ENCODE peak calls at places on chromosomes 12 and 14, in four cellular contexts. E, L, D and V are unnamed samples.

GRCh38 chr12:124359671-124360581 is 65.0 kb downstream of the RFLNA start:
- DNase-seq in E (no peak), L (no peak), D (no peak), V (no peak)

GRCh38 chr12:115998119-115998633 is 279.3 kb downstream of the MED13L start:
- DNase-seq in L (peak; percentile 26), E (peak; percentile 24), D (peak; percentile 31), V (peak; percentile 22)

GRCh38 chr12:81492131-81492720 is 266.9 kb downstream of the PPFIA2 start:
- DNase-seq in L (no peak), E (no peak), D (no peak), V (no peak)

GRCh38 chr14:86003998-86004397 is 474.1 kb downstream of the FLRT2 start:
- DNase-seq in L (no peak), D (no peak), E (peak; percentile 44), V (no peak)

GRCh38 chr14:67908061-67908767 is 88.6 kb downstream of the RAD51B start:
- DNase-seq in E (no peak), L (no peak), D (no peak), V (no peak)

GRCh38 chr14:96088911-96089310 is 49.7 kb downstream of the C14orf132 start:
- DNase-seq in L (no peak), D (no peak), E (no peak), V (no peak)

GRCh38 chr12:53358836-53359419 is 21.0 kb upstream of the SP1 start:
- DNase-seq in L (no peak), D (no peak), E (no peak), V (no peak)

GRCh38 chr14:94128216-94128839 is 1.1 kb downstream of the IFI27L2 start:
- DNase-seq in E (no peak), D (no peak), L (no peak), V (no peak)

GRCh38 chr12:54936736-54937135 is 47.8 kb downstream of the TESPA1 start:
- DNase-seq in L (no peak), D (no peak), E (no peak), V (no peak)

GRCh38 chr12:51621155-51621922 is 30.3 kb downstream of the SCN8A start:
- DNase-seq in E (no peak), D (no peak), L (no peak), V (no peak)

GRCh38 chr14:106872619-106873446 is 1346.5 kb downstream of the TMEM121 start:
- DNase-seq in L (no peak), E (peak; percentile 84), D (peak; percentile 12), V (peak; percentile 20)

GRCh38 chr14:74483321-74483720 is 9.8 kb downstream of the NPC2 start:
- DNase-seq in E (no peak), D (no peak), L (no peak), V (no peak)

GRCh38 chr12:127284870-127285431 is 982.0 kb upstream of the TMEM132C start:
- DNase-seq in L (no peak), E (no peak), D (no peak), V (no peak)

GRCh38 chr14:91303091-91303923 is 58.8 kb upstream of the GPR68 start:
- DNase-seq in D (peak; percentile 96), L (peak; percentile 100), E (peak; percentile 28), V (peak; percentile 85)

GRCh38 chr14:65949711-65950516 is 536.3 kb upstream of the CCDC196 start:
- DNase-seq in L (no peak), E (peak; percentile 29), D (peak; percentile 38), V (peak; percentile 13)

GRCh38 chr12:73892181-73892580 is 645.5 kb upstream of the ATXN7L3B start:
- DNase-seq in L (no peak), E (no peak), D (no peak), V (no peak)

GRCh38 chr12:4564819-4565218 is 2.8 kb downstream of the DYRK4 start:
- DNase-seq in D (no peak), E (no peak), L (no peak), V (no peak)

GRCh38 chr14:75440733-75441474 is 13.1 kb downstream of the JDP2 start:
- DNase-seq in E (no peak), D (no peak), L (no peak), V (no peak)

GRCh38 chr14:31950760-31951637 is 126.1 kb upstream of the ARHGAP5 start:
- DNase-seq in D (peak; percentile 35), L (peak; percentile 45), E (no peak), V (peak; percentile 56)

GRCh38 chr14:73168691-73169090 is 32.4 kb downstream of the PSEN1 start:
- DNase-seq in L (no peak), D (no peak), E (no peak), V (no peak)

GRCh38 chr12:126936181-126936851 is 1330.7 kb upstream of the TMEM132C start:
- DNase-seq in E (no peak), L (no peak), D (no peak), V (no peak)

GRCh38 chr14:85947461-85947860 is 417.5 kb downstream of the FLRT2 start:
- DNase-seq in L (no peak), D (no peak), E (no peak), V (no peak)

GRCh38 chr12:122031342-122032216 is 9.9 kb downstream of the BCL7A start:
- DNase-seq in D (peak; percentile 74), L (peak; percentile 85), E (no peak), V (peak; percentile 76)

GRCh38 chr12:111901182-111901581 is 59.2 kb downstream of the MAPKAPK5 start:
- DNase-seq in E (no peak), D (no peak), L (no peak), V (no peak)

GRCh38 chr12:132161046-132161781 is 17.0 kb downstream of the NOC4L start:
- DNase-seq in D (no peak), L (no peak), E (no peak), V (no peak)
- TF ChIP-seq ELF4 in D (no peak), L (no peak), E (no peak), V (no peak)

GRCh38 chr14:55118761-55119160 is 10.3 kb upstream of the LGALS3 start:
- DNase-seq in E (no peak), L (no peak), D (no peak), V (no peak)
- TF ChIP-seq ELF4 in E (no peak), L (no peak), D (no peak), V (no peak)

GRCh38 chr12:43758247-43758727 is 303 bp downstream of the PUS7L start:
- DNase-seq in E (peak; percentile 37), D (peak; percentile 56), L (peak; percentile 16), V (peak; percentile 36)
- TF ChIP-seq ELF4 in E (no peak), D (peak; percentile 89), L (no peak), V (no peak)

GRCh38 chr12:8609061-8609570 is 3.5 kb downstream of the AICDA start:
- DNase-seq in L (peak; percentile 33), D (peak; percentile 13), E (peak; percentile 28), V (peak; percentile 64)
- TF ChIP-seq ELF4 in L (no peak), D (no peak), E (no peak), V (no peak)